ENCODE peak calls at places on chromosome 10, in seven cellular contexts. One of them, this sample, is unnamed. For H3K9me3, the result is how much of the 10 kb centered on the place peaks cover.

GRCh38 chr10:69315100-69315542 is 36.8 kb downstream of the HK1 start:
- DNase-seq in IMR-90: no peak
- DNase-seq in neural progenitor cell: no peak
- DNase-seq in H9: no peak
- DNase-seq in PC-9: no peak
- DNase-seq in hepatocyte: peak
- DNase-seq in PC-3: no peak
- DNase-seq in this sample: no peak

GRCh38 chr10:116408716-116409115 is 18.9 kb upstream of the PNLIPRP3 start:
- DNase-seq in IMR-90: no peak
- DNase-seq in neural progenitor cell: peak
- DNase-seq in H9: no peak
- DNase-seq in PC-9: no peak
- DNase-seq in hepatocyte: no peak
- DNase-seq in PC-3: no peak
- DNase-seq in this sample: no peak

GRCh38 chr10:103543617-103544525 is 50.4 kb downstream of the NEURL1 start:
- DNase-seq in IMR-90: no peak
- DNase-seq in neural progenitor cell: no peak
- DNase-seq in H9: peak
- DNase-seq in PC-9: no peak
- DNase-seq in hepatocyte: no peak
- DNase-seq in PC-3: no peak
- DNase-seq in this sample: no peak

GRCh38 chr10:13399752-13400151 is 51.7 kb upstream of the SEPHS1 start:
- DNase-seq in IMR-90: no peak
- DNase-seq in neural progenitor cell: no peak
- DNase-seq in H9: no peak
- DNase-seq in PC-9: no peak
- DNase-seq in hepatocyte: no peak
- DNase-seq in PC-3: no peak
- DNase-seq in this sample: no peak

GRCh38 chr10:32139223-32140073 is 83.2 kb upstream of the KIF5B start:
- DNase-seq in IMR-90: peak
- DNase-seq in neural progenitor cell: peak
- DNase-seq in H9: peak
- DNase-seq in PC-9: peak
- DNase-seq in hepatocyte: peak
- DNase-seq in PC-3: peak
- DNase-seq in this sample: peak

GRCh38 chr10:5012595-5012994 is 8.9 kb upstream of the AKR1C2 start:
- DNase-seq in IMR-90: no peak
- DNase-seq in neural progenitor cell: no peak
- DNase-seq in H9: no peak
- DNase-seq in PC-9: no peak
- DNase-seq in hepatocyte: no peak
- DNase-seq in PC-3: no peak
- DNase-seq in this sample: no peak

GRCh38 chr10:80708808-80709207 is 171.1 kb downstream of the SH2D4B start:
- DNase-seq in IMR-90: no peak
- DNase-seq in neural progenitor cell: no peak
- DNase-seq in H9: no peak
- DNase-seq in PC-9: no peak
- DNase-seq in hepatocyte: no peak
- DNase-seq in PC-3: no peak
- DNase-seq in this sample: no peak

GRCh38 chr10:8049151-8049873 is 5.2 kb upstream of the GATA3 start:
- DNase-seq in IMR-90: no peak
- DNase-seq in neural progenitor cell: peak
- DNase-seq in H9: no peak
- DNase-seq in PC-9: peak
- DNase-seq in hepatocyte: peak
- DNase-seq in PC-3: peak
- DNase-seq in this sample: no peak

GRCh38 chr10:22681783-22682183 is 32.6 kb downstream of the PIP4K2A start:
- DNase-seq in IMR-90: peak
- DNase-seq in neural progenitor cell: no peak
- DNase-seq in H9: no peak
- DNase-seq in PC-9: peak
- DNase-seq in hepatocyte: peak
- DNase-seq in PC-3: peak
- DNase-seq in this sample: peak

GRCh38 chr10:46091834-46092522 is 45.9 kb upstream of the MSMB start:
- DNase-seq in IMR-90: no peak
- DNase-seq in neural progenitor cell: no peak
- DNase-seq in H9: no peak
- DNase-seq in PC-9: no peak
- DNase-seq in hepatocyte: no peak
- DNase-seq in PC-3: no peak
- DNase-seq in this sample: no peak

GRCh38 chr10:71187600-71187999 is 24.8 kb upstream of the UNC5B start:
- DNase-seq in IMR-90: no peak
- DNase-seq in neural progenitor cell: no peak
- DNase-seq in H9: no peak
- DNase-seq in PC-9: no peak
- DNase-seq in hepatocyte: no peak
- DNase-seq in PC-3: no peak
- DNase-seq in this sample: no peak

GRCh38 chr10:128996092-128996491 is 470.9 kb upstream of the MGMT start:
- DNase-seq in IMR-90: no peak
- DNase-seq in neural progenitor cell: no peak
- DNase-seq in H9: no peak
- DNase-seq in PC-9: no peak
- DNase-seq in hepatocyte: no peak
- DNase-seq in PC-3: no peak
- DNase-seq in this sample: no peak

GRCh38 chr10:70333268-70333667 is 49.2 kb downstream of the LRRC20 start:
- DNase-seq in IMR-90: no peak
- DNase-seq in neural progenitor cell: no peak
- DNase-seq in H9: no peak
- DNase-seq in PC-9: no peak
- DNase-seq in hepatocyte: no peak
- DNase-seq in PC-3: no peak
- DNase-seq in this sample: no peak

GRCh38 chr10:79137826-79138225 is 69.1 kb downstream of the ZMIZ1 start:
- DNase-seq in IMR-90: peak
- DNase-seq in neural progenitor cell: no peak
- DNase-seq in H9: no peak
- DNase-seq in PC-9: no peak
- DNase-seq in hepatocyte: no peak
- DNase-seq in PC-3: no peak
- DNase-seq in this sample: peak

GRCh38 chr10:63720072-63720537 is 198.9 kb downstream of the REEP3 start:
- DNase-seq in IMR-90: peak
- DNase-seq in neural progenitor cell: peak
- DNase-seq in H9: peak
- DNase-seq in PC-9: peak
- DNase-seq in hepatocyte: peak
- DNase-seq in PC-3: peak
- DNase-seq in this sample: peak

GRCh38 chr10:103918053-103918846 is at the start of gene STN1:
- DNase-seq in IMR-90: peak
- DNase-seq in neural progenitor cell: peak
- DNase-seq in H9: peak
- DNase-seq in PC-9: peak
- DNase-seq in hepatocyte: peak
- DNase-seq in PC-3: peak
- DNase-seq in this sample: peak

GRCh38 chr10:131934769-131935168 is 34.0 kb downstream of the PPP2R2D start:
- DNase-seq in IMR-90: no peak
- DNase-seq in neural progenitor cell: no peak
- DNase-seq in H9: no peak
- DNase-seq in PC-9: no peak
- DNase-seq in hepatocyte: no peak
- DNase-seq in PC-3: no peak
- DNase-seq in this sample: no peak

GRCh38 chr10:86113044-86113443 is 253.6 kb downstream of the GRID1 start:
- DNase-seq in IMR-90: no peak
- DNase-seq in neural progenitor cell: no peak
- DNase-seq in H9: no peak
- DNase-seq in PC-9: no peak
- DNase-seq in hepatocyte: no peak
- DNase-seq in PC-3: no peak
- DNase-seq in this sample: no peak

GRCh38 chr10:122144199-122144598 is 126.9 kb upstream of the BTBD16 start:
- DNase-seq in IMR-90: no peak
- DNase-seq in neural progenitor cell: no peak
- DNase-seq in H9: no peak
- DNase-seq in PC-9: no peak
- DNase-seq in hepatocyte: no peak
- DNase-seq in PC-3: no peak
- DNase-seq in this sample: no peak

GRCh38 chr10:122142652-122143237 is 128.4 kb upstream of the BTBD16 start:
- DNase-seq in IMR-90: no peak
- DNase-seq in neural progenitor cell: peak
- DNase-seq in H9: peak
- DNase-seq in PC-9: no peak
- DNase-seq in hepatocyte: no peak
- DNase-seq in PC-3: peak
- DNase-seq in this sample: peak

GRCh38 chr10:122141821-122142651 is 129.1 kb upstream of the BTBD16 start:
- DNase-seq in IMR-90: peak
- DNase-seq in neural progenitor cell: no peak
- DNase-seq in H9: no peak
- DNase-seq in PC-9: no peak
- DNase-seq in hepatocyte: no peak
- DNase-seq in PC-3: peak
- DNase-seq in this sample: no peak

GRCh38 chr10:122145113-122145512 is 126.0 kb upstream of the BTBD16 start:
- DNase-seq in IMR-90: no peak
- DNase-seq in neural progenitor cell: no peak
- DNase-seq in H9: no peak
- DNase-seq in PC-9: no peak
- DNase-seq in hepatocyte: no peak
- DNase-seq in PC-3: no peak
- DNase-seq in this sample: no peak

DNA sequence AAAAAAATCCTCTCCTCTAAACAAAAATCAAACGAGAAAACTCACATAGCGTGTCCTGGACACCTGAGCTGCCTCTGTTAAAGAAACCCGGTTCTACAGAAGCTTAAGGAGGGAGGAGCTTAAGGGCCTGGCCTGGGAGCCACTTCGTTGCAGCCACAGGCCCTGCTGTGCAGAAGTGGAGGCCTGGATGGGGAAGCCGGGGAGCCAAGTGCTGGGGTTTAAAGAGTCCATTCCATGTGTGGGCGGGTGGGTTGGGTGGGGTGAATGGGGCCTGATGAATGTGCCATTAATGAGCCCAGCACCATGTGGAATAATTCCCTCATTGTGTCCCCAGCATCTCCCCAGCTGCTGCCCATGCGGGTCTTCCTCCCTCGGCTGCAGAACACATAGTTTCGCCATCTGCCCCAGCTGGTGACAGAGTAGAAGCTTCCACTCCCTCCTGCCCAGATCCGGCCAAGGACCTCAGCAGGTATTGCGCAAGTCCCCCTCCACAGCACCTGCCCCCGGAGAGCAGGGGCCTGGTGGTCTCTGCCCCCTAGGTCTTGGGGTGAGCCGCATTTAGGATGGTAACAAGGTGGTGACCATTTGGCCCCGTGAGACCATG is 127.8 kb upstream of the BTBD16 start:
- DNase-seq in IMR-90: no peak
- DNase-seq in neural progenitor cell: no peak
- DNase-seq in H9: no peak
- DNase-seq in PC-9: no peak
- DNase-seq in hepatocyte: no peak
- DNase-seq in PC-3: peak
- DNase-seq in this sample: no peak
- H3K4me2 ChIP-seq in IMR-90: no peak
- H3K4me2 ChIP-seq in neural progenitor cell: peak
- H3K4me2 ChIP-seq in H9: no peak
- H3K4me2 ChIP-seq in PC-9: no peak
- H3K4me2 ChIP-seq in hepatocyte: peak
- H3K4me2 ChIP-seq in PC-3: peak
- H3K4me2 ChIP-seq in this sample: no peak

GRCh38 chr10:20417791-20418190 is 479.3 kb downstream of the NEBL start:
- DNase-seq in IMR-90: no peak
- DNase-seq in neural progenitor cell: no peak
- DNase-seq in H9: no peak
- DNase-seq in PC-9: no peak
- DNase-seq in hepatocyte: no peak
- DNase-seq in PC-3: no peak
- DNase-seq in this sample: no peak

GRCh38 chr10:20415684-20416083 is 481.4 kb downstream of the NEBL start:
- DNase-seq in IMR-90: no peak
- DNase-seq in neural progenitor cell: no peak
- DNase-seq in H9: no peak
- DNase-seq in PC-9: no peak
- DNase-seq in hepatocyte: no peak
- DNase-seq in PC-3: no peak
- DNase-seq in this sample: no peak

DNA sequence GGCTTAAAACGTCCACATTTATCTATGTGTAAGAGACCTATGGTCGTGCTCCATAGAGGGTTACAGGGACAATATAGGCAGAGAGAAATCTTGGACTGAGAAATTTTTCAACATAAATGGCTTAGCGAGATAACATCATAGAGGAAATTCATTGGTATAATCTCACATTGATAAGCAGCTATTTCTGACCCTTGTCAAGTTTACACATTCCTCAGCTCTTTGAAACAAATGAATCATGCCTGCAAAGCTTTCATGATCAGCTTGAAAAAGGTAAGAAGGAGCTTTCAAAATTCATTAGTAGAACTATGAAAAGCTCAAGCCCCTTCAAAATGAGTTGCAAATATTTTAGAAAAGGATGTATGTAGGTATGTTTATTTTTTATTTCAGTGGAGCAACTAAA is 478.8 kb downstream of the NEBL start:
- DNase-seq in IMR-90: no peak
- DNase-seq in neural progenitor cell: no peak
- DNase-seq in H9: no peak
- DNase-seq in PC-9: no peak
- DNase-seq in hepatocyte: no peak
- DNase-seq in PC-3: no peak
- DNase-seq in this sample: no peak
- H3K9me3 ChIP-seq in IMR-90: under half
- H3K9me3 ChIP-seq in neural progenitor cell: under half
- H3K9me3 ChIP-seq in H9: under half
- H3K9me3 ChIP-seq in PC-9: under half
- H3K9me3 ChIP-seq in hepatocyte: under half
- H3K9me3 ChIP-seq in PC-3: under half
- H3K9me3 ChIP-seq in this sample: under half

GRCh38 chr10:83397806-83398205 is 741.5 kb upstream of the GHITM start:
- DNase-seq in IMR-90: no peak
- DNase-seq in neural progenitor cell: no peak
- DNase-seq in H9: no peak
- DNase-seq in PC-9: no peak
- DNase-seq in hepatocyte: no peak
- DNase-seq in PC-3: no peak
- DNase-seq in this sample: no peak
- H3K4me2 ChIP-seq in IMR-90: no peak
- H3K4me2 ChIP-seq in neural progenitor cell: no peak
- H3K4me2 ChIP-seq in H9: no peak
- H3K4me2 ChIP-seq in PC-9: no peak
- H3K4me2 ChIP-seq in hepatocyte: no peak
- H3K4me2 ChIP-seq in PC-3: no peak
- H3K4me2 ChIP-seq in this sample: no peak

DNA sequence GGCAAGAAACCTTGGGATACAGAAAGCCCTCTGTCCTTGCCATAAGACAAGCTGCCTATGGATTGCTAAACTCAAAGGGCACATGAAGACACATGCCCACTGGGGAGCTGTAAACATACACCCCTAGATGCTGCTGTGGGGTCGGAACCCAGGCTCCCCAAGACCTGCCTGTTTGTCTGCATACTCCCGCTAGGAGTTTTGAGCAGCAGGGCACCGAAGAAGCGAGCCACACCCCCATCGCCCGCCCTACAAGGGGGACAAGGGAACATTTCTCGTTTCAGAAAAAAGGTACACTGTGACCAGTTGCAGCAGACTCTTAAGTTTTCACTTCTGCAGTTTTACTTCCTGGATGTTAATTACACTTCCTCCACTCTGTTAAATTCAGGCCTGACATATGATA is 680.2 kb upstream of the GHITM start:
- DNase-seq in IMR-90: no peak
- DNase-seq in neural progenitor cell: no peak
- DNase-seq in H9: no peak
- DNase-seq in PC-9: no peak
- DNase-seq in hepatocyte: no peak
- DNase-seq in PC-3: no peak
- DNase-seq in this sample: no peak
- H3K9me3 ChIP-seq in IMR-90: under half
- H3K9me3 ChIP-seq in neural progenitor cell: under half
- H3K9me3 ChIP-seq in H9: under half
- H3K9me3 ChIP-seq in PC-9: under half
- H3K9me3 ChIP-seq in hepatocyte: under half
- H3K9me3 ChIP-seq in PC-3: under half
- H3K9me3 ChIP-seq in this sample: under half

This sample was measured in DND-41.